ENCODE peak calls at places on chromosomes 11 and 22, in four cellular contexts. J is K562, Y is HepG2, A is GM12878. K is an unnamed sample.

GRCh38 chr11:66081505-66081904 is 11.4 kb downstream of the PACS1 start:
- DNase-seq in Y (no peak), A (no peak), J (no peak), K (no peak)

GRCh38 chr11:12048936-12049790 is 40.7 kb upstream of the DKK3 start:
- DNase-seq in Y (no peak), J (no peak), A (no peak), K (no peak)

GRCh38 chr11:92830382-92831148 is 138.9 kb upstream of the MTNR1B start:
- DNase-seq in Y (no peak), J (no peak), A (no peak), K (no peak)

GRCh38 chr11:69638941-69639681 is 1.8 kb upstream of the CCND1 start:
- DNase-seq in J (peak), A (no peak), Y (peak), K (peak)

GRCh38 chr22:21942407-21942895 is 10.2 kb downstream of the PPM1F start:
- DNase-seq in J (no peak), Y (no peak), A (no peak), K (no peak)

GRCh38 chr11:64007629-64008282 is 21.5 kb downstream of the OTUB1 start:
- DNase-seq in A (no peak), Y (peak), J (peak), K (peak)

GRCh38 chr22:29269731-29270474 is 1.8 kb downstream of the EWSR1 start:
- DNase-seq in J (no peak), A (no peak), Y (peak), K (no peak)

GRCh38 chr11:62931501-62932278 is 10.5 kb upstream of the CHRM1 start:
- DNase-seq in A (no peak), J (no peak), Y (no peak), K (no peak)

GRCh38 chr22:31952094-31952401 is 7.7 kb downstream of the YWHAH start:
- DNase-seq in Y (no peak), A (no peak), J (no peak), K (no peak)

GRCh38 chr11:16341853-16342252 is 14.5 kb downstream of the SOX6 start:
- DNase-seq in A (no peak), J (no peak), Y (no peak), K (no peak)

DNA sequence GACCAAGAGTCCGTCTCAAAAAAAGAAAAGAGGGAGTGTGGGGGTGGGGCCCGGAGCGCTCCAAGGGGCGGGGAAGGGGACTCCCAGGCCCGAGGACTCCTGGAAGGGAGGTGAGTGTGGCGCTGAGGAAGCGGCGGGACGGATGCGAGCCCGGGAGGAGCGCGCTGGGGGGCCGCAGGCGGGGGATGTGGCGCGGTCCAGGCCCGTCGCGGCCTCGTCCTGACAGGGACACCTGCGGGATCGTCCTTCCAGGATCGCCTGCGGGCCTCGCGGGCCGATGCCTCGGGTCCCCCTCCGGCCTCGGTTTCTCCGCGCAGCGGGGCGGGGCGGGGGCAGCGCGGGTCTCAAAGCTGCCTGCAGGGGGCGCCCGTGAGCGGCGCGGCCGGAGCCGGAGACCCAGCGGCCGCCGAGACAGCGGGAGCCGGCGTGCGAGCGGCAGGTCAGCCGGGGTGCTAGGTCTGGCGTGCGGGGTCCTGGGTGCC is 3.8 kb upstream of the ADORA2A start:
- DNase-seq in J (peak), A (no peak), Y (no peak), K (peak)
- TF ChIP-seq ATF2 in J (no peak), A (no peak), Y (no peak), K (no peak)

GRCh38 chr11:26087095-26087935 is 244.6 kb upstream of the ANO3 start:
- DNase-seq in A (peak), Y (no peak), J (no peak), K (no peak)
- TF ChIP-seq USF2 in A (no peak), Y (no peak), J (no peak), K (no peak)

GRCh38 chr11:8259316-8259995 is 4.2 kb downstream of the LMO1 start:
- DNase-seq in A (no peak), Y (no peak), J (no peak), K (no peak)

GRCh38 chr11:8258289-8258688 is 5.4 kb downstream of the LMO1 start:
- DNase-seq in J (no peak), Y (no peak), A (no peak), K (no peak)

GRCh38 chr11:8260202-8260996 is 3.3 kb downstream of the LMO1 start:
- DNase-seq in A (no peak), Y (no peak), J (no peak), K (no peak)

GRCh38 chr11:8257003-8257664 is 6.5 kb downstream of the LMO1 start:
- DNase-seq in Y (no peak), A (no peak), J (no peak), K (no peak)

GRCh38 chr11:8258771-8259170 is 4.9 kb downstream of the LMO1 start:
- DNase-seq in Y (no peak), A (no peak), J (no peak), K (no peak)
- TF ChIP-seq NR2C2 in Y (no peak), A (no peak), J (no peak), K (no peak)

DNA sequence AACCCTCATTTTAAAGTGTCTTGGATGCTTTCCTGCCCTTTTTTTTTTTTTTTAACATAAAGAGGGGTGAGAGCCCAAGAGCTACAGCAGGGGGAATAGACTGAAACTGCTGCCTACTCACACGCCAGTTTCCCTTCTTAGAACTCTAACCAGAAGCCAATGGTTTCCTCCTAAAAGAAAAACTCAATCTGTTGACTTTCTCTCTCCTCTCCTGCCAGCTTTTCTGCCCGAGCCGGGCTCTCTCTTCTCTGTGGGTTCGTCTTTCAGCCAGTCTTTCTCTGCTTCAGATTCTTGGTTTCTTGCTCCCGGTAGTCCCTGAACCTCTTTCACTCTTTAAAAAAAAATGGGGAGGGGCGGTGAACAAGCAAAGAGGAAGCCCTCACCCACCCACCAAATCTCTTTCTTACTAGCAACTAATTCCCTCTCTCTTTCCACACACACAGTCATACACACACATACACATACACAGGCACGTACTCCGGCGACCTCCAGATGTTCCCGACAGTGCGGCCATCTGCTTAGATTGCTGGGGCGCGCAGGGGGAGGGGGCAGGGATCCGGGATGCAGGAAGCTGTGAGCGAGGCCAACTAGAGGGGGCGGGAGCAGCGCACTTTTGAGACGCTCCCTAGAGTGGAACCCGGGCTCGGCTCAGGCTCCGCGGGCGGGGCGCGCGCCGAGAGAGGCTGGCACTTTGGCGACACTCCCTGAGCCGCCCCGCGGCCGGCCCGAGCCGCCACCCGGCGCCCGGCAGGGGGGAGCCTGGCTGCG is 446 bp upstream of the TSKU start:
- DNase-seq in Y (peak), A (no peak), J (peak), K (peak)
- TF ChIP-seq ATF2 in Y (no peak), A (no peak), J (no peak), K (no peak)

DNA sequence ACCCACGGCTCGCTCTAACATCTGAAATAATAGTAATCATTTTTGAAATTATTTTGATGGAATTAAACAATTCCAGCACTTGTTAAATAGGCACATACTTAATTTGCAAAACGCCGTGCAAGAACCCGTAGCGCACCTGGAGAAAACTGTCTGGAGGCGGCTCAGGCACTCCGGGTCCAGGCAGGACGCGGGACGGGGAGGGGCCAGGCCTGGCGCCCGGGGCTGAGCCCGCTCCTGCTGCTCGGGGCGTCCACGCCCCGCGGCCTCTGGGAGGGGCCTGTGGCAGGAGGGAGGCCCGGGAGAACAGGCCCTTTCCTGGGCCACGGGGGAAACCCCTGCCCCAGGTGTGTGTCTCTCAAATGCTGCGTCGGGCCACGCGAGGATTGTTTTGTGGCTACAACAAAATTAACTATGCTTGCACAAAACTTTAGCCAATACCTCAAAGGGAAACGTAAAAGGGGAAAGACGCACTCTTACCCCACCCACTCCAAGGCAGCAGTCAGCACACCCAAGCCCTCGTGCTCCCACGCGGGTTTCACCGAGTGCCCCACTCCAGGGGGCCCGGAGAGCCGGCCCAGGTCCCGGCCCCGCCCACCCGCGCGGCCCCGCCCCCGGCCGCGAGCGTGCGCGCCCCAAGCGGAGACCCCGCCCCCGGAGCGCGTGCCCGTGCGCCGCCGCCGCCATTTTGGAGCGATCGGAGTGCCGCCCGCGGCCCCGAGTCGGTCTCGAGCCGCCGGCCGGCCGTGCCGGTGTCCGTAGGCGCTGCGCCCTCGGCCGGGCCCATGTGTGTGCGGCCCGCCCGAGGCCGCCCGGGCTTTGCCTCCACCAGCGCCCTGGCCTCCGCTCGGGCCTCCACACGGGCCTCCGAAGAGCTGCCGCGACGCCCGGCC is at the start of gene PPP6R2:
- DNase-seq in Y (peak), J (peak), A (no peak), K (peak)
- TF ChIP-seq USF2 in Y (no peak), J (no peak), A (no peak), K (peak)

GRCh38 chr11:91163619-91164451 is 941.0 kb upstream of the CHORDC1 start:
- DNase-seq in J (no peak), Y (peak), A (no peak), K (no peak)

GRCh38 chr11:91160661-91161060 is 937.8 kb upstream of the CHORDC1 start:
- DNase-seq in Y (no peak), A (no peak), J (no peak), K (no peak)

GRCh38 chr11:91156041-91156440 is 933.2 kb upstream of the CHORDC1 start:
- DNase-seq in A (no peak), Y (no peak), J (no peak), K (no peak)

GRCh38 chr11:91158297-91158696 is 935.4 kb upstream of the CHORDC1 start:
- DNase-seq in J (no peak), A (no peak), Y (no peak), K (no peak)

DNA sequence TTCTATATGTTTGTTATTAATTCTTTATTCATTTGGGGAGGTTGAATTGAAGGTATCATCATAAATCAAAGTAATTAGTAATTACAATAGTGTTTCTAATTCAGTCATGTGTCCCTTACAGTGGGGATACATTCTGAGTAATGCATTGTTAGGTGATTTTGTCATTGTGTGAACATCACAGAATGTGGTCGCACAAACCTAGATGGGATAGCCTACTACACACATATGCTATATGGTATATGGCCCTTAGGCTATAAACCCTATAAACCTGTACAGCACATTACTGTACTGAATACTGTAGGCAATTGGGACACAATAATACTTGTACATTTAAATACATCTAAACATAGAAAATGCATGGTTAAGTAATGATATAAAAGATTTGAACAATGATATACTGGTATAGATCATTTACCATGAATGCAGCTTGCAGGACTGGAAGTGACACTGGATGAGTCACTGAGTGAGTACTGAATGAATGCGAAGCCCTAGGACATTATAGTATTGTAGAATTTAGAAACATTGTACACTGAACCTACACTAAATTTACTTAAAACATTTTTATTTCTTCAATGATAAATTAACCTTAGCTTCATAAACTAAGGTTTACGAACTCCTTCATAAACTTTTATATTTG is 936.2 kb upstream of the CHORDC1 start:
- DNase-seq in Y (no peak), A (no peak), J (no peak), K (no peak)
- TF ChIP-seq NR2C2 in Y (no peak), A (no peak), J (no peak), K (no peak)

DNA sequence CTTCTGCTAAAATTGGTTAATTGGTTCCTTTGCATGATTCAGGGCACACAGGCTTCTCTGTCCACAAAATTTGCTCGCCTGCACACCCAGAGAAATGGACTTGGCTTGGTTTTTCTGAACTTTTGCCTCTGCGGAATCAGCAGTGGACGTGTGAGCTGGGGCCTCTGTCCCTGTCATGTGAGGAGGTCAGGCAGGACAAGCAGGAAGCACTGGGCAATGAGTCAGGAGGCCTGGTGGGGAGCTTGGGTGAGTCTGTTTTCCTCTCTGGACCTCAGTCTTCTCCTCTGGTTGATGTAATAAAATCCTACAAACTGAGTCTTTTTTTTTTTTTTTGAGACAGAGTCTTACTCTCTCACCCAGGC is 10.4 kb upstream of the CELSR1 start:
- DNase-seq in Y (peak), J (no peak), A (no peak), K (no peak)
- TF ChIP-seq ATF2 in Y (no peak), J (no peak), A (no peak), K (no peak)

GRCh38 chr11:79362821-79363220 is 78.0 kb downstream of the TENM4 start:
- DNase-seq in Y (no peak), A (no peak), J (no peak), K (no peak)
- TF ChIP-seq USF2 in Y (no peak), A (no peak), J (no peak), K (no peak)

GRCh38 chr22:43996170-43996980 is 27.7 kb upstream of the PARVB start:
- DNase-seq in J (no peak), A (peak), Y (no peak), K (no peak)
- TF ChIP-seq NR2C2 in J (no peak), A (no peak), Y (no peak), K (no peak)

DNA sequence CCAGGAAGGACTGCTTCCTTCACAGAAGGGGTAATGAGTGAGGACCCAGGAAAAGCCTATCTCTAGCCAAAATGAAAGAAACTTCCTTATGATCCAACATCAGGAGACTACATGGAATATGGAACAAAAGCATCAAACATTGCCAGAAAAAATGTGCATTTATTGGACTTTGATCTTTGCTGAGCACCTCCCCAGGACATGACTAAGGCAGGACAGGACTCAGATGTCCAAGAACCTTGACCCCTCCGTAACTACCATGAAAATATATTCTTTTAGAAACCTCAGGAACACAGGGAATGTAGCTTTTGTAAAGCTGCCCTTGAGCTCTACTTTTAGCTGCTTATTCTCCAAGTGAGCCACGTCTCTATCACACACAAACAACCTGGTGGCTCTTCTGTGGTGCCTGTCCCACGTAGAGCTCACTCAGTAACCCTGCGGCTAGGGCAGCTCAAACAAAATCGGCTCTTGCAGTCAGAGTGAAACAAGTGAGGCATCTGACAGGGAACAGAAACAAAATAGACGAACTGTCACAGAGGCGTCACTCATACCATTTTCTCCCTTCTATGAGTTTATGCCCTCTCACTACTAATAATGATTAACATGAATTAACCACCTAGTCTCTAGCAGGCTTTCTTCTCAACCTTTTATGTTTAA is 471.5 kb upstream of the API5 start:
- DNase-seq in J (no peak), A (peak), Y (peak), K (no peak)
- TF ChIP-seq ATF2 in J (no peak), A (no peak), Y (no peak), K (no peak)